ENCODE peak calls at places on chromosome 18, in four cellular contexts. Q is CD8-positive, alpha-beta memory T cell; A is neural progenitor cell; K is esophagus squamous epithelium. J is an unnamed sample. For H3K27me3, the result is how much of the 10 kb centered on the place peaks cover.

GRCh38 chr18:35071819-35072247 is 30.6 kb downstream of the MAPRE2 start:
- DNase-seq in Q (no peak), A (no peak), K (no peak), J (no peak)

GRCh38 chr18:67035026-67035425 is 431.1 kb upstream of the CDH19 start:
- DNase-seq in Q (no peak), A (no peak), K (no peak), J (no peak)

GRCh38 chr18:56286775-56287174 is 351.6 kb downstream of the TXNL1 start:
- DNase-seq in Q (no peak), A (no peak), K (no peak), J (no peak)

GRCh38 chr18:35513181-35513932 is 15.6 kb upstream of the INO80C start:
- DNase-seq in Q (no peak), A (peak), K (no peak), J (no peak)

GRCh38 chr18:50805732-50806131 is 14.1 kb downstream of the MRO start:
- DNase-seq in Q (no peak), A (no peak), K (no peak), J (no peak)

GRCh38 chr18:68733693-68734092 is 18.8 kb upstream of the TMX3 start:
- DNase-seq in Q (no peak), A (no peak), K (no peak), J (no peak)

GRCh38 chr18:55413474-55413873 is 174.5 kb downstream of the TCF4 start:
- DNase-seq in Q (no peak), A (no peak), K (no peak), J (no peak)

GRCh38 chr18:57437782-57438668 is 2.9 kb downstream of the ONECUT2 start:
- DNase-seq in Q (no peak), A (peak), K (no peak), J (peak)

GRCh38 chr18:62452280-62452824 is 70.5 kb upstream of the ZCCHC2 start:
- DNase-seq in Q (no peak), A (no peak), K (no peak), J (no peak)

GRCh38 chr18:32920796-32921787 is 148.3 kb upstream of the KLHL14 start:
- DNase-seq in Q (no peak), A (no peak), K (no peak), J (no peak)
- H3K4me3 ChIP-seq in Q (no peak), A (no peak), K (no peak), J (no peak)

GRCh38 chr18:48826271-48826670 is 124.5 kb downstream of the SMAD7 start:
- DNase-seq in Q (no peak), A (no peak), K (no peak), J (no peak)

GRCh38 chr18:48825101-48825745 is 125.5 kb downstream of the SMAD7 start:
- DNase-seq in Q (no peak), A (no peak), K (no peak), J (no peak)

GRCh38 chr18:48826806-48827205 is 124.0 kb downstream of the SMAD7 start:
- DNase-seq in Q (no peak), A (no peak), K (no peak), J (no peak)

GRCh38 chr18:48827321-48828200 is 123.2 kb downstream of the SMAD7 start:
- DNase-seq in Q (no peak), A (peak), K (no peak), J (no peak)

GRCh38 chr18:48824231-48824970 is 126.4 kb downstream of the SMAD7 start:
- DNase-seq in Q (no peak), A (no peak), K (no peak), J (no peak)
- H3K27ac ChIP-seq in Q (no peak), A (no peak), K (no peak), J (no peak)

GRCh38 chr18:576924-577323 is 3.3 kb upstream of the CETN1 start:
- DNase-seq in Q (no peak), A (no peak), K (no peak), J (no peak)
- H3K27me3 ChIP-seq in Q (under half), A (under half), K (under half), J (under half)

DNA sequence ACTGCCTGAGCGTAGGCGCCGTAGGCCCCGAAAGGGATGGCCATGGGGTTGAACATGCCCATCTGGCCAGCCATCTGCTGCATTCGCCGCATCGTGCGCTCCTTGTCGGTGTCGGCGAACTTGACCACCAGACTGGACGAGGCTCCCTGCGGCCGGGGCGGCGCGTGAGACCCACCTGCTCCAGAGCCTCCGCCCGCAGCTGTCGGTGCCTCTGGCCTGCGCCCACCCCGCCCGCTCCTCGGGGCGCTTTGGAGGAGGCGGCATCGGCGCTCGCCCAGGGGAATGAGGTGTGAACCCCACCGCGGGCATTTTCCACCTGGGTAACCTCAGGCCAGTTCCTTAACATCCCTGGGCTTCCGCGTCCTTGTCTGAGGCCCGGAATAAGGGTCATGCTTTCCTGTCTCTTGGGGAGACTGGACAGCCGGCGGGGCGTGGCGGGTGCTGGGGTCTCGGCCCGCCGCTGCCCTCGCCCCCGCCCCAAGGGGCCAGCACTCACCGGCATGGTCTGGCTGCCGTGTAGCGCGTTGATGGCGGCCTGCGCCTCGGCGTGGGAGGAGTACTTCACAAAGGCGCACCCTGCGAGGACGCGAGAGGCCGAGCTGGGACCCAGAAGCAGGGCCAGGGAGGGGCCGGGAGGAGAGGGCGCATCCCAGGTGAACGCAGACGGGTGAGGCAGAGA is 291.1 kb downstream of the CELF4 start:
- DNase-seq in Q (no peak), A (no peak), K (no peak), J (no peak)
- H3K4me3 ChIP-seq in Q (no peak), A (no peak), K (no peak), J (no peak)

GRCh38 chr18:44818668-44819403 is 138.1 kb downstream of the SETBP1 start:
- DNase-seq in Q (no peak), A (no peak), K (no peak), J (no peak)

GRCh38 chr18:44819944-44820510 is 139.3 kb downstream of the SETBP1 start:
- DNase-seq in Q (no peak), A (no peak), K (no peak), J (no peak)

GRCh38 chr18:44816028-44816427 is 135.3 kb downstream of the SETBP1 start:
- DNase-seq in Q (no peak), A (peak), K (no peak), J (no peak)

GRCh38 chr18:44816449-44816848 is 135.8 kb downstream of the SETBP1 start:
- DNase-seq in Q (no peak), A (no peak), K (no peak), J (no peak)

GRCh38 chr18:44818148-44818547 is 137.5 kb downstream of the SETBP1 start:
- DNase-seq in Q (no peak), A (no peak), K (no peak), J (no peak)
- H3K27ac ChIP-seq in Q (no peak), A (no peak), K (peak), J (no peak)

GRCh38 chr18:21602302-21602592 is 1.7 kb upstream of the ESCO1 start:
- DNase-seq in Q (no peak), A (no peak), K (no peak), J (no peak)
- H3K27me3 ChIP-seq in Q (under half), A (under half), K (under half), J (under half)

GRCh38 chr18:70047931-70048603 is 100.4 kb upstream of the CD226 start:
- DNase-seq in Q (no peak), A (no peak), K (no peak), J (no peak)
- H3K4me3 ChIP-seq in Q (no peak), A (no peak), K (no peak), J (no peak)

DNA sequence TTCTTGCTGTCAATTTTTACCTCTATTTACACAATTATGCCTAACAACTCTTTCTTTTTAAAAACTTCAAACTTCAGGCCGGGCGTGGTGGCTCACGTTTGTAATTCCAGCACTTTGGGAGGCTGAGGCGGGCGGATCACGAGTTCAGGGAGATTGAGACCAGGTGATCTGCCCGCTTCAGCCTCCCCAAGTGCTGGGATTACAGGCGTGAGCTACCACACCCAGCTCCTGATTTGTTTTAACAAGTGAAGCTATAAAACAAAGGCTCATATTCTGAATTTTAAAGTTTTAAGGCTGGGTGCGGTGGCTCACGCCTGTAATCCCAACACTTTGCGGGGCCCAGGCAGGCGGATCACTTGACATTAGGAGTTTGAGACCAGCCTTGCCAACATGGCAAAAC is 15.5 kb downstream of the PTPN2 start:
- DNase-seq in Q (no peak), A (no peak), K (no peak), J (no peak)
- H3K27ac ChIP-seq in Q (no peak), A (no peak), K (no peak), J (no peak)

GRCh38 chr18:47250415-47251046 is 929 bp downstream of the SKOR2 start:
- DNase-seq in Q (no peak), A (peak), K (no peak), J (no peak)

GRCh38 chr18:47248610-47249343 is 2.7 kb downstream of the SKOR2 start:
- DNase-seq in Q (no peak), A (peak), K (no peak), J (no peak)

GRCh38 chr18:47247833-47248609 is 3.4 kb downstream of the SKOR2 start:
- DNase-seq in Q (no peak), A (peak), K (no peak), J (no peak)

GRCh38 chr18:47251289-47252120 is at the start of gene SKOR2:
- DNase-seq in Q (no peak), A (peak), K (no peak), J (no peak)

DNA sequence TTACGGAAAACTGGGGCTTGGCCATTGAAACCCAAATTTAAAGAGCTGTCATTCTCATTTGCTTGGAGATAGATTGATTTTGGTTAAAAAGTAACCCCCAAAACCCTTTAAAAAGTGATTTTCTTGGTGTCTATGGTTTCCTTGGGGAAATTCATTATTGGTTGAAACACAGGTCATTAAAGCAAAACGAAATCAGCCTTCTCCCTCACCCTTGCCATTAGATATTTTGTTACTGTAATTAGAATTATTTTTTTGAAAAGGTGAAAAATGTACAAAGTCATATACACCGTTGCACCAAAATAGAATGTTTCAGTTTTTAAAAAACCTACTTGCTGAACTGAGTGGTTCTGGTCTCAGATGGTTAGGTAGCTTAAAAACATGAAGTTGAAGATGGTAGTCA is 1.9 kb downstream of the SKOR2 start:
- DNase-seq in Q (no peak), A (no peak), K (no peak), J (no peak)
- H3K27me3 ChIP-seq in Q (under half), A (half or more), K (under half), J (under half)

J was measured in CD4-positive, alpha-beta memory T cell.